ENCODE peak calls at places on chromosomes 4 and X, in six cellular contexts. P is ovary; R is uterus; D is pancreas; V is CD8-positive, alpha-beta T cell; E is psoas muscle. L is an unnamed sample. For H3K4me1 and H3K9me3, the result is how much of the 10 kb centered on the place peaks cover.

GRCh38 chr4:31557444-31557843 is 837.3 kb downstream of the PCDH7 start:
- DNase-seq in R (no peak), P (no peak), V (no peak), D (no peak), E (no peak), L (no peak)

GRCh38 chr4:84418032-84418709 is 80.9 kb downstream of the NKX6-1 start:
- DNase-seq in R (no peak), P (no peak), V (no peak), D (no peak), E (no peak), L (peak)

GRCh38 chr4:161573836-161574235 is 590.0 kb downstream of the FSTL5 start:
- DNase-seq in D (no peak), P (no peak), R (no peak), V (no peak), E (no peak), L (no peak)

GRCh38 chrX:20595928-20596550 is 329.3 kb upstream of the RPS6KA3 start:
- DNase-seq in V (no peak), R (no peak), P (no peak), E (no peak), D (no peak), L (peak)

GRCh38 chr4:127533028-127533700 is 99.6 kb upstream of the INTU start:
- DNase-seq in R (peak), D (peak), V (no peak), E (peak), P (peak), L (peak)

GRCh38 chr4:183610613-183611012 is 48.4 kb downstream of the RWDD4 start:
- DNase-seq in D (no peak), R (no peak), P (no peak), E (no peak), V (no peak), L (no peak)

GRCh38 chr4:13461511-13461910 is 22.6 kb downstream of the RAB28 start:
- DNase-seq in R (no peak), D (no peak), P (no peak), V (no peak), E (no peak), L (no peak)

GRCh38 chrX:123860983-123861382 is 1.1 kb downstream of the XIAP start:
- DNase-seq in V (no peak), E (no peak), R (no peak), P (no peak), D (no peak), L (peak)

GRCh38 chr4:89800527-89801103 is 36.3 kb downstream of the SNCA start:
- DNase-seq in V (no peak), E (no peak), R (no peak), P (no peak), D (no peak), L (no peak)

DNA sequence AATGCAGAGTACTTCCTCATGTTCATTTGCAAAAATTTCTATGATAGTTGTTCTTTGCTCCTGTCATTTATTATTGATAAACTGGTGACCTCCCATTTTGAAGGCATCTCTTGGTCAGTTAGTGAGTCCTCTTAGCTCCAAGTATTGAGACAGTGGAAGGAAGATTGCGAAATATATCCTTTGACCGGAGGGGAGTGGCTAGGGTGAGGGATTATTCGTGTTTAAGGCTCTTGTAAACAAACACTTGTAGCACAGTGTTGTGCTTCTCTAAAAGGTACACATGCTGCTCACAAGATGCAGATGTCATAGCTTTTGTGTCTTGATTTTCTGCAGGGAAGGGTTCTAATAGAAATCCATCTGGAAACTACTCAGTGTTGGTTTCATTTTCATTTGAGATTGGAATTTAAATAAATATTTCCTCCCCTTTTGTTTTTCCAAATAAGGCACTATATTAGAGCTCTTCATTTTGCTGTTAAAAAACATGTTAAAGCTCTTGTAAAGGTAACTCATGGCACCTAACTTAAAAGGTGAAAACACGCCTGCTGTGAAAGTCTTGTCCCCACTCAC is 21.8 kb downstream of the TXLNG start:
- DNase-seq in P (no peak), V (no peak), E (no peak), R (no peak), D (no peak), L (no peak)
- H3K4me3 ChIP-seq in P (peak), V (no peak), E (peak), R (no peak), D (no peak), L (no peak)

DNA sequence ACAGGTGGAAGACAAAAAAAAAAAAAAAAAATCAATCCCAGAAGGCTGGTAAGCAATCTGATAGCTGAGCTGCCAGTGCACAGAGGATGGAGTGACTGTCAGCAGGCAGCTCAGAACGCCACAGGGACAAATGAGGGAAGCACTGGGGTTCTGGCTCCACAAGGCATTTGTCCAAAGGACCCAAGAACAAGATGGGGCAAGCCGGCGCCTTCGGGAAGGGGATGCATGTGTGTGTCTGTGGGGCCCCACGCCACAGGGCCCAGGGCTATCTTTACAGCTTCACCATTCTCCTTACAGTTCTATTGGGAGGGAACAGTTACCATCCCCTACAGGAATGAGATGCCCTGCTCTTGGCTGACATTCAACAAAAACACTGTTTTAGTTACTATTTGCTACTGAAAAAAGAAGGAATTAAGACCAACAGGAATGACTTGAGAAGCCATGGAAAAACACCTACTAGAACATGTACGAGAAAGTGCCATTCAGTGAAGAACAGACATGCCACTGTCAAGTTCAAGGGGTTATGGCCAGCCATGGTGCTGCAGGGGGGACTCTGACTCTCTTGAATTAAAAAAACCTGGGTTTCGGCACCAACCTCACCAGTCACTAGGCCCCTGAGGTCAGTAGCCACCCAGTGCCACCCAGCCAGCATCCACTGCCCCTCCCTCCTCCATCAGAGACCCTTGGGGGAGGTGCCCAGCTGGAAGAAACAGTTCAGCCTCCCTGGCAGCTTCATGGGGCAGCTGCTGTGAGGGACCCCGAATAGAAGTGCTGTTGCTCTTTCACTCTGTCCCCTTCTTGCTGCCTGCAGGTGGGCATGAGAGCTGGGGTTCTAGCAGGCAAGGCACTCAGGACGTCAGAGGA is 18.5 kb downstream of the WDR1 start:
- DNase-seq in V (no peak), P (no peak), E (no peak), R (no peak), D (no peak), L (no peak)
- H3K4me1 ChIP-seq in V (half or more), P (under half), E (half or more), R (under half), D (under half), L (under half)

DNA sequence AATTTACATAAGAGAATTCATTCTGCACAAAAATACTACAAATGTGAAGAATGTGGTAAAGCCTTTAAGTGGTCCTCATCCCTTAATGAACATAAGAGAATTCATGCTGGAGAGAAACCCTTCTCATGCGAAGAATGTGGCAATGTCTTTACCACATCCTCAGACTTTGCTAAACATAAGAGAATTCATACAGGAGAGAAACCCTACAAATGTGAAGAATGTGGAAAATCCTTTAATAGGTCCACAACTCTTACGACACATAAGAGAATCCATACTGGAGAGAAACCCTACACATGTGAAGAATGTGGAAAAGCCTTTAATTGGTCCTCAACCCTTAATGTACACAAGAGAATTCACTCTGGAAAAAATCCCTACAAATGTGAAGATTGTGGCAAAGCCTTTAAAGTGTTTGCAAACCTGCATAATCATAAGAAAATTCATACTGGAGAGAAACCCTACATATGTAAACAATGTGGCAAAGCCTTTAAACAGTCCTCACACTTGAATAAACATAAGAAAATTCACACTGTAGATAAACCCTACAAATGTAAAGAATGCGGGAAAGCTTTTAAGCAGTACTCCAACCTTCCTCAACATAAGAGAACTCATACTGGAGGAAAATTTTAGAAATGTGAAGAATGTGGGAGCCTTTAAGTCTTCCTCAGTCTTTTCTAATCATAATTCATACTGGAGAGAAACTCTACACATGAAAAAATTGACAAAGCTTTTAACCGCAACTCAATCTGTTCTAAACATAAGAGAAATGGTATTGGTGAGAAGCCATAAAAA is 37.4 kb downstream of the ZNF718 start:
- DNase-seq in V (no peak), E (no peak), D (no peak), P (no peak), R (no peak), L (no peak)
- H3K9me3 ChIP-seq in V (under half), E (half or more), D (under half), P (under half), R (under half), L (under half)

DNA sequence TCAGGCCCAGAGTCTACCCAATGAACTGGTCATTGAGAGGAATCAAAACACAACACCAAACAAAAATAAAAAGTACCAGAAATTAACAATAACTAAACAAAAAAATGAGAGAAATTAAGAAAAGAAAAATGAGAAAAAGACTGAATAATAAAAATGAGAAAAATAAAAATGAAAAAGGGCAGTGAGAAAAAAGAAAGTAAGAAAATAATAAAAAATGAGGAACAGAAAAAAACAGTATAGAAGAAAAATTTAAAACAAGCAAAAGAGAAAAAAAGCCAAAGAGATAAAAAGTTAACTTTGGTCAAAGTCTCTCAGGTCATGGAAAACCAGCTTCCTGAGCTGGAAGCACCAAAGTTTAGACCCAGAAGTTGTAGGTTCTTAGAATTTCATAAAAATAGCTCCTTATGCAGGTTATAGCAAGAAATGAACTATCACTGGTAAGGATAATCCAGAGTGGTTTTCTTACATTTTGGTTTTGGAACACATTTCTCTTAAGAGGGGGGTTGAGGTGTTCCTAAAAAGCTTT is 51.0 kb upstream of the WDR17 start:
- DNase-seq in R (no peak), D (no peak), E (no peak), V (no peak), P (no peak), L (no peak)
- H3K4me3 ChIP-seq in R (no peak), D (no peak), E (no peak), V (no peak), P (no peak), L (no peak)